ENCODE peak calls at places on chromosomes 11 and 22, in seven cellular contexts. E is OCI-LY7, S is HCT116, I is GM23338, H is SK-N-SH, N is PC-9, Z is MM.1S. Q is an unnamed sample.

GRCh38 chr11:36056160-36056751 is 112.4 kb downstream of the LDLRAD3 start:
- DNase-seq in E (no peak), S (no peak), I (peak; percentile 82), H (peak; percentile 55), N (peak; percentile 42), Z (no peak), Q (peak; percentile 36)

GRCh38 chr11:124717421-124717785 is 22.3 kb upstream of the NRGN start:
- DNase-seq in E (no peak), S (no peak), I (no peak), H (no peak), N (no peak), Z (no peak), Q (no peak)

GRCh38 chr11:73308963-73309960 is 1.2 kb downstream of the ARHGEF17 start:
- DNase-seq in E (no peak), S (peak; percentile 55), I (peak; percentile 96), H (no peak), N (peak; percentile 92), Z (no peak), Q (peak; percentile 92)

GRCh38 chr11:123771664-123772063 is 17.3 kb upstream of the OR6X1 start:
- DNase-seq in E (no peak), S (no peak), I (no peak), H (no peak), N (no peak), Z (no peak), Q (no peak)

GRCh38 chr11:18310800-18311340 is 11.1 kb downstream of the HPS5 start:
- DNase-seq in E (no peak), S (no peak), I (no peak), H (no peak), N (peak; percentile 99), Z (no peak), Q (no peak)

GRCh38 chr11:75549370-75549958 is 12.6 kb upstream of the SERPINH1 start:
- DNase-seq in E (no peak), S (no peak), I (no peak), H (no peak), N (no peak), Z (no peak), Q (no peak)

GRCh38 chr11:11931461-11932055 is 76.9 kb downstream of the DKK3 start:
- DNase-seq in E (peak; percentile 38), S (peak; percentile 38), I (peak; percentile 75), H (peak; percentile 47), N (no peak), Z (peak; percentile 53), Q (peak; percentile 75)

GRCh38 chr11:130124096-130124495 is 35.5 kb upstream of the ST14 start:
- DNase-seq in E (no peak), S (peak; percentile 61), I (no peak), H (no peak), N (peak; percentile 99), Z (no peak), Q (peak; percentile 62)

GRCh38 chr11:127000291-127000968 is at the start of gene KIRREL3:
- DNase-seq in E (no peak), S (no peak), I (peak; percentile 53), H (peak; percentile 65), N (no peak), Z (no peak), Q (peak; percentile 20)

GRCh38 chr11:113818426-113818825 is 38.8 kb downstream of the CLDN25 start:
- DNase-seq in E (no peak), S (no peak), I (no peak), H (no peak), N (no peak), Z (no peak), Q (no peak)

GRCh38 chr11:8258289-8258688 is 5.4 kb downstream of the LMO1 start:
- DNase-seq in E (no peak), S (no peak), I (no peak), H (no peak), N (no peak), Z (no peak), Q (no peak)

GRCh38 chr22:44550666-44551491 is 52.8 kb upstream of the RTL6 start:
- DNase-seq in E (no peak), S (no peak), I (no peak), H (no peak), N (peak; percentile 93), Z (no peak), Q (peak; percentile 73)

GRCh38 chr11:62336949-62337681 is at the start of gene ASRGL1:
- DNase-seq in E (peak; percentile 82), S (peak; percentile 43), I (peak; percentile 96), H (peak; percentile 91), N (peak; percentile 56), Z (peak; percentile 92), Q (peak; percentile 91)

GRCh38 chr11:10580625-10581024 is 12.2 kb upstream of the LYVE1 start:
- DNase-seq in E (no peak), S (no peak), I (no peak), H (no peak), N (no peak), Z (no peak), Q (no peak)

GRCh38 chr22:21766933-21767462 is 31.4 kb upstream of the YPEL1 start:
- DNase-seq in E (peak; percentile 30), S (no peak), I (no peak), H (no peak), N (no peak), Z (no peak), Q (no peak)

GRCh38 chr22:31253949-31254348 is 38.3 kb downstream of the PIK3IP1 start:
- DNase-seq in E (no peak), S (no peak), I (peak; percentile 54), H (no peak), N (peak; percentile 81), Z (no peak), Q (peak; percentile 51)

GRCh38 chr11:75107187-75107586 is 10.5 kb upstream of the OR2AT4 start:
- DNase-seq in E (no peak), S (no peak), I (no peak), H (no peak), N (no peak), Z (no peak), Q (no peak)

GRCh38 chr11:75100314-75100713 is 3.6 kb upstream of the OR2AT4 start:
- DNase-seq in E (peak; percentile 6), S (no peak), I (no peak), H (no peak), N (no peak), Z (peak; percentile 63), Q (no peak)

GRCh38 chr11:33802414-33802950 is 28.2 kb upstream of the FBXO3 start:
- DNase-seq in E (peak; percentile 7), S (peak; percentile 85), I (peak; percentile 97), H (peak; percentile 72), N (peak; percentile 70), Z (peak; percentile 46), Q (peak; percentile 85)

GRCh38 chr22:31574015-31574670 is 77.8 kb downstream of the SFI1 start:
- DNase-seq in E (no peak), S (no peak), I (no peak), H (no peak), N (no peak), Z (no peak), Q (no peak)

GRCh38 chr11:95505927-95506426 is 275.0 kb upstream of the SESN3 start:
- DNase-seq in E (no peak), S (no peak), I (no peak), H (no peak), N (no peak), Z (peak; percentile 52), Q (no peak)

GRCh38 chr11:131512228-131512627 is 141.8 kb downstream of the NTM start:
- DNase-seq in E (no peak), S (no peak), I (no peak), H (no peak), N (no peak), Z (no peak), Q (no peak)

GRCh38 chr11:27331984-27332383 is 31.0 kb downstream of the CCDC34 start:
- DNase-seq in E (no peak), S (no peak), I (no peak), H (no peak), N (no peak), Z (no peak), Q (no peak)

GRCh38 chr11:19743622-19744021 is 31.0 kb downstream of the NAV2 start:
- DNase-seq in E (no peak), S (no peak), I (no peak), H (no peak), N (peak; percentile 34), Z (no peak), Q (no peak)

GRCh38 chr11:62806611-62807121 is 1.4 kb upstream of the NXF1 start:
- DNase-seq in E (peak; percentile 41), S (no peak), I (no peak), H (no peak), N (peak; percentile 25), Z (peak; percentile 61), Q (peak; percentile 37)

GRCh38 chr11:44531636-44532035 is 33.8 kb upstream of the CD82 start:
- DNase-seq in E (no peak), S (no peak), I (no peak), H (no peak), N (no peak), Z (no peak), Q (no peak)

GRCh38 chr22:35708453-35708852 is 9.2 kb upstream of the APOL5 start:
- DNase-seq in E (no peak), S (no peak), I (no peak), H (no peak), N (no peak), Z (no peak), Q (no peak)

GRCh38 chr11:111976614-111977140 is 39.5 kb downstream of the DIXDC1 start:
- DNase-seq in E (no peak), S (no peak), I (peak; percentile 78), H (no peak), N (no peak), Z (no peak), Q (no peak)
- H2AFZ ChIP-seq in E (no peak overlapping the region), S (no peak overlapping the region), I (peak overlapping the region; percentile 69), H (no peak overlapping the region), N (no peak overlapping the region), Z (no peak overlapping the region), Q (peak overlapping the region; percentile 71)

GRCh38 chr11:47843354-47844060 is 4.6 kb downstream of the NUP160 start:
- DNase-seq in E (no peak), S (no peak), I (no peak), H (no peak), N (no peak), Z (no peak), Q (no peak)
- H3K4me3 ChIP-seq in E (no peak overlapping the region), S (no peak overlapping the region), I (no peak overlapping the region), H (no peak overlapping the region), N (no peak overlapping the region), Z (no peak overlapping the region), Q (no peak overlapping the region)

GRCh38 chr11:78187366-78188011 is 937 bp downstream of the KCTD21 start:
- DNase-seq in E (no peak), S (no peak), I (no peak), H (no peak), N (no peak), Z (no peak), Q (no peak)
- H3K9me2 ChIP-seq in E (no peaks in the 10 kb centered on the region), S (no peaks in the 10 kb centered on the region), I (no peaks in the 10 kb centered on the region), H (no peaks in the 10 kb centered on the region), N (no peaks in the 10 kb centered on the region), Z (no peaks in the 10 kb centered on the region), Q (no peaks in the 10 kb centered on the region)

DNA sequence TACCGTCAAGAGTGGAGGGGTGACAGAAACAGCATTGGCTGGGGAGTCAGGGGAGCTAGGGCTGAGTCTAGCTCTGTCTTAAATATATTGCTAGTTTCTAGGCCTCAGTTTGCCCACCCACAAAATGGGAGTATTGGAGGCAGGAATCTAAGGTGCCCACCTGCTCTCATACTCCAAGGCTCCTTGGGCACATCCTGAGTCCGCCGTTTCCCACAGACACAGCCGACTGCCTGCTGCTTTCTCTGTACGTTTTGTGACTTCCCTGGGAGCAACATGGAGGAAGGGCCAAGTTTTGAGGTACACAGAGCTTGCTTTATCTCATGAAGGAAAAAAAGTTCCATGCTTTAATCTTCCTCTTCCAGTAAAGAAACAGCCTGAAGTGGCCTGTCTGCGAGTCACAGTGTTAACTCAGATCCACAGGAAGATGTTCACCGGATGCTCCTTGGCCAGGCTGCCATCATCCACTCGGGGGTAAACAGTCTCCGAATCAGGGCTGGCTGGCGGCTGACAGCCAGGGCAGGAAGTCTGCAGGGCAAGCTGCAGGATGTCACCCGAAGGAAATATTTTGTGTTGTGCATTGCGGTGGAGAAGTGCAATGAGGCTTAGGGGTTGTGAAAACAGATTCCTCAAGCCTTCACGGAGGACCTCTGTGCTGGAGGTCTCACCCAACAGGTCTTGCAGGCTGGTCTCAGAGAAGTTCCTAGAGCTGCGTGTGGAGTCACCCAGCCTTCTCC is 11.1 kb upstream of the CERK start:
- DNase-seq in E (no peak), S (no peak), I (no peak), H (no peak), N (peak; percentile 99), Z (no peak), Q (no peak)
- H2AFZ ChIP-seq in E (no peak overlapping the region), S (no peak overlapping the region), I (peak overlapping the region; percentile 38), H (peak overlapping the region; percentile 91), N (no peak overlapping the region), Z (no peak overlapping the region), Q (no peak overlapping the region)